ENCODE peak calls at places on chromosomes 7 and 10, in ten cellular contexts. L is effector CD4-positive, alpha-beta T cell; F is AG09309; Q is GM13977; A is G401; M is naive thymus-derived CD8-positive, alpha-beta T cell; U is stimulated activated CD8-positive, alpha-beta memory T cell treated with anti-CD3 and anti-CD28 coated beads, Interleukin-15, amount 100 ng/mL, for 24 hours; D is Daoy; K is A549; Z is non-pigmented ciliary epithelial cell. P is an unnamed sample.
A peak's percentile ranks its signal among the peaks of the same experiment; 100 is the strongest.

GRCh38 chr10:96043157-96043894 is at the start of gene CCNJ:
- DNase-seq in L (peak; percentile 72), F (peak; percentile 47), Q (peak; percentile 98), A (peak; percentile 87), M (peak; percentile 89), U (peak; percentile 56), D (peak; percentile 90), K (peak; percentile 91), Z (peak; percentile 37), P (peak; percentile 91)

GRCh38 chr10:44878704-44879530 is 32.2 kb upstream of the TMEM72 start:
- DNase-seq in L (peak; percentile 53), F (no peak), Q (peak; percentile 86), A (peak; percentile 96), M (peak; percentile 81), U (peak; percentile 57), D (peak; percentile 79), K (peak; percentile 74), Z (peak; percentile 38), P (peak; percentile 86)

GRCh38 chr10:92240289-92241157 is 50.4 kb downstream of the CPEB3 start:
- DNase-seq in L (peak; percentile 12), F (peak; percentile 27), Q (peak; percentile 67), A (peak; percentile 90), M (peak; percentile 42), U (no peak), D (peak; percentile 49), K (peak; percentile 55), Z (peak; percentile 17), P (peak; percentile 70)

GRCh38 chr10:18100664-18101063 is 39.6 kb upstream of the CACNB2 start:
- DNase-seq in L (no peak), F (no peak), Q (no peak), A (no peak), M (no peak), U (no peak), D (no peak), K (no peak), Z (no peak), P (no peak)

GRCh38 chr7:114574384-114574783 is 159.8 kb downstream of the FOXP2 start:
- DNase-seq in L (no peak), F (peak; percentile 13), Q (no peak), A (no peak), M (no peak), U (no peak), D (no peak), K (no peak), Z (no peak), P (no peak)

GRCh38 chr7:2864999-2865670 is 21.0 kb upstream of the GNA12 start:
- DNase-seq in L (peak; percentile 68), F (no peak), Q (peak; percentile 81), A (peak; percentile 68), M (peak; percentile 76), U (peak; percentile 45), D (peak; percentile 85), K (peak; percentile 69), Z (no peak), P (peak; percentile 76)

GRCh38 chr7:2670720-2671391 is 17.1 kb upstream of the AMZ1 start:
- DNase-seq in L (peak; percentile 55), F (no peak), Q (peak; percentile 88), A (peak; percentile 51), M (peak; percentile 67), U (peak; percentile 39), D (peak; percentile 79), K (peak; percentile 72), Z (no peak), P (peak; percentile 71)

GRCh38 chr7:8157296-8157695 is 104.7 kb downstream of the ICA1 start:
- DNase-seq in L (no peak), F (no peak), Q (no peak), A (peak; percentile 60), M (no peak), U (no peak), D (no peak), K (no peak), Z (no peak), P (no peak)

GRCh38 chr7:55565693-55566092 is 6.6 kb downstream of the VOPP1 start:
- DNase-seq in L (no peak), F (no peak), Q (no peak), A (no peak), M (no peak), U (no peak), D (no peak), K (no peak), Z (no peak), P (no peak)

GRCh38 chr7:408651-409343 is 110.8 kb downstream of the PDGFA start:
- DNase-seq in L (no peak), F (no peak), Q (no peak), A (no peak), M (no peak), U (no peak), D (no peak), K (no peak), Z (no peak), P (peak; percentile 10)

GRCh38 chr10:84237199-84238051 is 3.9 kb downstream of the LRIT1 start:
- DNase-seq in L (no peak), F (no peak), Q (no peak), A (no peak), M (no peak), U (no peak), D (no peak), K (no peak), Z (no peak), P (no peak)

GRCh38 chr7:44622342-44623151 is 16.1 kb downstream of the OGDH start:
- DNase-seq in L (no peak), F (no peak), Q (peak; percentile 36), A (no peak), M (no peak), U (no peak), D (peak; percentile 56), K (no peak), Z (no peak), P (no peak)

GRCh38 chr10:114289096-114289436 is 50.0 kb downstream of the VWA2 start:
- DNase-seq in L (no peak), F (no peak), Q (no peak), A (no peak), M (no peak), U (no peak), D (no peak), K (no peak), Z (no peak), P (no peak)

GRCh38 chr7:32762321-32762669 is 129.3 kb downstream of the KBTBD2 start:
- DNase-seq in L (no peak), F (no peak), Q (no peak), A (no peak), M (no peak), U (no peak), D (no peak), K (no peak), Z (no peak), P (no peak)

GRCh38 chr10:4780782-4781181 is 45.2 kb upstream of the AKR1E2 start:
- DNase-seq in L (no peak), F (no peak), Q (no peak), A (no peak), M (no peak), U (no peak), D (peak; percentile 53), K (no peak), Z (no peak), P (no peak)

GRCh38 chr7:127256326-127256725 is 3.6 kb upstream of the GRM8 start:
- DNase-seq in L (no peak), F (no peak), Q (no peak), A (no peak), M (no peak), U (no peak), D (no peak), K (no peak), Z (no peak), P (no peak)

GRCh38 chr10:32210306-32211045 is 136.5 kb downstream of the EPC1 start:
- DNase-seq in L (no peak), F (peak; percentile 33), Q (no peak), A (no peak), M (no peak), U (no peak), D (peak; percentile 31), K (peak; percentile 78), Z (no peak), P (no peak)

GRCh38 chr10:79487296-79488194 is 24.8 kb upstream of the EIF5AL1 start:
- DNase-seq in L (no peak), F (no peak), Q (peak; percentile 71), A (peak; percentile 38), M (peak; percentile 5), U (no peak), D (peak; percentile 65), K (peak; percentile 75), Z (no peak), P (peak; percentile 68)

GRCh38 chr7:100662377-100662776 is 6.1 kb upstream of the ACTL6B start:
- DNase-seq in L (no peak), F (no peak), Q (no peak), A (no peak), M (no peak), U (no peak), D (no peak), K (no peak), Z (no peak), P (peak; percentile 56)

GRCh38 chr7:873367-874002 is 2.9 kb upstream of the GET4 start:
- DNase-seq in L (peak; percentile 56), F (peak; percentile 10), Q (peak; percentile 88), A (peak; percentile 83), M (peak; percentile 68), U (peak; percentile 35), D (peak; percentile 88), K (peak; percentile 90), Z (no peak), P (peak; percentile 92)

GRCh38 chr7:32470871-32471270 is 19.3 kb downstream of the LSM5 start:
- DNase-seq in L (no peak), F (no peak), Q (no peak), A (no peak), M (no peak), U (no peak), D (no peak), K (no peak), Z (no peak), P (no peak)

GRCh38 chr10:43214071-43214955 is 52.6 kb downstream of the RASGEF1A start:
- DNase-seq in L (no peak), F (peak; percentile 4), Q (no peak), A (no peak), M (no peak), U (no peak), D (peak; percentile 33), K (no peak), Z (no peak), P (no peak)

GRCh38 chr10:60865198-60865783 is 78.7 kb downstream of the RHOBTB1 start:
- DNase-seq in L (no peak), F (no peak), Q (no peak), A (no peak), M (no peak), U (no peak), D (no peak), K (no peak), Z (no peak), P (no peak)

GRCh38 chr10:74081192-74081803 is 69.3 kb downstream of the AP3M1 start:
- DNase-seq in L (peak; percentile 16), F (no peak), Q (peak; percentile 37), A (peak; percentile 83), M (peak; percentile 46), U (no peak), D (peak; percentile 55), K (peak; percentile 64), Z (no peak), P (peak; percentile 43)

GRCh38 chr10:110208614-110209398 is 1.4 kb downstream of the MXI1 start:
- DNase-seq in L (peak; percentile 27), F (no peak), Q (peak; percentile 65), A (peak; percentile 68), M (no peak), U (no peak), D (peak; percentile 42), K (peak; percentile 52), Z (no peak), P (peak; percentile 30)

GRCh38 chr10:124971276-124971675 is 29.4 kb downstream of the ZRANB1 start:
- DNase-seq in L (no peak), F (no peak), Q (no peak), A (no peak), M (no peak), U (no peak), D (no peak), K (no peak), Z (no peak), P (no peak)

GRCh38 chr10:88508054-88508453 is 75.1 kb downstream of the RNLS start:
- DNase-seq in L (no peak), F (no peak), Q (no peak), A (no peak), M (no peak), U (no peak), D (no peak), K (no peak), Z (no peak), P (no peak)

GRCh38 chr10:1382711-1383110 is 326.5 kb downstream of the WDR37 start:
- DNase-seq in L (no peak), F (no peak), Q (no peak), A (no peak), M (no peak), U (no peak), D (no peak), K (no peak), Z (no peak), P (peak; percentile 22)